ENCODE peak calls at places on chromosomes 3 and 15, in six cellular contexts. R is HCT116, V is neural progenitor cell, E is astrocyte, K is IMR-90, Z is trophoblast cell. H is an unnamed sample.

GRCh38 chr15:61794276-61794675 is 266.0 kb downstream of the VPS13C start:
- DNase-seq in R (no peak), V (no peak), E (no peak), K (no peak), Z (no peak), H (no peak)

GRCh38 chr3:58047806-58048205 is 39.6 kb downstream of the FLNB start:
- DNase-seq in R (no peak), V (no peak), E (peak), K (peak), Z (peak), H (peak)

GRCh38 chr15:94229591-94230365 is 1.6 kb upstream of the MCTP2 start:
- DNase-seq in R (no peak), V (no peak), E (no peak), K (no peak), Z (peak), H (no peak)

GRCh38 chr3:50370594-50370993 is 11.3 kb upstream of the TMEM115 start:
- DNase-seq in R (no peak), V (peak), E (no peak), K (peak), Z (no peak), H (no peak)

GRCh38 chr3:27127195-27127594 is 242.0 kb downstream of the NEK10 start:
- DNase-seq in R (no peak), V (no peak), E (no peak), K (no peak), Z (no peak), H (no peak)

GRCh38 chr3:70822777-70823176 is 510.3 kb upstream of the MDFIC2 start:
- DNase-seq in R (no peak), V (no peak), E (no peak), K (no peak), Z (no peak), H (no peak)

GRCh38 chr3:107845355-107846281 is 245.2 kb downstream of the CD47 start:
- DNase-seq in R (no peak), V (no peak), E (no peak), K (peak), Z (no peak), H (peak)

GRCh38 chr3:101065962-101066361 is 72.7 kb upstream of the ABI3BP start:
- DNase-seq in R (no peak), V (no peak), E (peak), K (peak), Z (no peak), H (peak)

GRCh38 chr15:35460616-35461015 is 85.3 kb downstream of the DPH6 start:
- DNase-seq in R (no peak), V (no peak), E (no peak), K (no peak), Z (peak), H (no peak)

GRCh38 chr3:62370112-62371031 is 3.0 kb downstream of the FEZF2 start:
- DNase-seq in R (no peak), V (peak), E (no peak), K (no peak), Z (no peak), H (no peak)

GRCh38 chr3:11034297-11035000 is 41.9 kb downstream of the SLC6A1 start:
- DNase-seq in R (no peak), V (peak), E (no peak), K (no peak), Z (no peak), H (no peak)

GRCh38 chr3:73255609-73256029 is 194.2 kb downstream of the EBLN2 start:
- DNase-seq in R (no peak), V (no peak), E (peak), K (peak), Z (peak), H (peak)

GRCh38 chr15:101387591-101387990 is 92.5 kb upstream of the SNRPA1 start:
- DNase-seq in R (no peak), V (no peak), E (no peak), K (no peak), Z (no peak), H (no peak)

GRCh38 chr3:71127463-71128243 is 455.9 kb downstream of the FOXP1 start:
- DNase-seq in R (no peak), V (no peak), E (peak), K (peak), Z (no peak), H (peak)

GRCh38 chr15:90871097-90871715 is 2.8 kb downstream of the FURIN start:
- DNase-seq in R (no peak), V (peak), E (no peak), K (no peak), Z (no peak), H (peak)

GRCh38 chr3:10707089-10707983 is 108.7 kb upstream of the SLC6A11 start:
- DNase-seq in R (no peak), V (peak), E (no peak), K (no peak), Z (no peak), H (no peak)

GRCh38 chr15:40098489-40099261 is 10.0 kb downstream of the BMF start:
- DNase-seq in R (no peak), V (no peak), E (peak), K (peak), Z (peak), H (peak)

GRCh38 chr3:179071161-179071568 is 444 bp downstream of the ZMAT3 start:
- DNase-seq in R (no peak), V (no peak), E (peak), K (peak), Z (peak), H (peak)

GRCh38 chr15:36130641-36131310 is 448.6 kb upstream of the CDIN1 start:
- DNase-seq in R (no peak), V (no peak), E (no peak), K (no peak), Z (no peak), H (peak)

GRCh38 chr3:115788921-115789470 is 165.7 kb downstream of the GAP43 start:
- DNase-seq in R (peak), V (no peak), E (peak), K (peak), Z (peak), H (peak)

GRCh38 chr15:48395532-48396011 is 64.3 kb downstream of the DUT start:
- DNase-seq in R (no peak), V (no peak), E (peak), K (peak), Z (no peak), H (peak)

GRCh38 chr3:127325630-127325961 is 37.8 kb upstream of the PRR20G start:
- DNase-seq in R (no peak), V (no peak), E (peak), K (no peak), Z (no peak), H (peak)

GRCh38 chr15:41904487-41905359 is 10.9 kb upstream of the SPTBN5 start:
- DNase-seq in R (peak), V (peak), E (no peak), K (peak), Z (peak), H (no peak)

GRCh38 chr15:43889072-43889471 is 62.3 kb downstream of the WDR76 start:
- DNase-seq in R (no peak), V (no peak), E (no peak), K (no peak), Z (no peak), H (no peak)

GRCh38 chr3:89851974-89852621 is 744.7 kb downstream of the EPHA3 start:
- DNase-seq in R (no peak), V (peak), E (peak), K (peak), Z (no peak), H (peak)

GRCh38 chr15:42038401-42038800 is 17.6 kb upstream of the PLA2G4E start:
- DNase-seq in R (no peak), V (no peak), E (no peak), K (no peak), Z (no peak), H (no peak)

GRCh38 chr15:67003586-67003985 is 61.8 kb upstream of the SMAD3 start:
- DNase-seq in R (no peak), V (no peak), E (peak), K (peak), Z (peak), H (peak)

GRCh38 chr3:79467721-79468120 is 300.1 kb downstream of the ROBO1 start:
- DNase-seq in R (no peak), V (no peak), E (peak), K (no peak), Z (no peak), H (no peak)

GRCh38 chr3:151974067-151974466 is 100.6 kb downstream of the SUCNR1 start:
- DNase-seq in R (no peak), V (peak), E (peak), K (peak), Z (peak), H (peak)

GRCh38 chr3:46846624-46847542 is 16.4 kb downstream of the MYL3 start:
- DNase-seq in R (no peak), V (no peak), E (no peak), K (no peak), Z (no peak), H (no peak)

GRCh38 chr3:46845860-46846623 is 17.2 kb downstream of the MYL3 start:
- DNase-seq in R (no peak), V (peak), E (peak), K (peak), Z (peak), H (peak)

GRCh38 chr3:46844851-46845250 is 18.4 kb downstream of the MYL3 start:
- DNase-seq in R (no peak), V (peak), E (no peak), K (no peak), Z (no peak), H (peak)

GRCh38 chr3:46844397-46844796 is 18.8 kb downstream of the MYL3 start:
- DNase-seq in R (no peak), V (no peak), E (no peak), K (no peak), Z (no peak), H (no peak)

DNA sequence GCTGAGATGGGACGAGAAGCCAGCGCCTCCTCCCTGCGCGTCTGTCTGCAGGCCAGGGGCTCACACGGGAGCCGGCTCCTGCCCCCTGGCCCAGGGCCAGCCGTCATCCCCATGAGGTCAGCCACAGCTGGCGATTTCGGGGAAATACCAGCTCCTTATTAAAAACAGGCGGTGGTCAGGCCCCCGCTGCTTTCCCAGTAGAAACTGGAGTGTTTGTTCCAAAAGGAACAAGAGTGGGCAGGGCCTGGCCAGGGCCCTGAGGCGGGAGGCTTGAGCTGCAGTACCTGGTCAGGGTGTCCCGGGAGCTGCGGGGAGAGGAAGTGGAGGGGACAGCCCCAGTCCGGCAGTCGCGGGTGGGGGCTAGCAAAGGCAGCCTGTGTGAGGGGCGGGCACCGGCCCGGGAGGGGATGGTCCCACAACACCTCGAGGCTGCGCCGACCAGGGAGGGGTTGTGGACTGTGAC is 17.8 kb downstream of the MYL3 start:
- DNase-seq in R (no peak), V (peak), E (peak), K (peak), Z (peak), H (peak)
- H3K9ac ChIP-seq in R (no peak), V (no peak), E (peak), K (peak), Z (peak), H (peak)

DNA sequence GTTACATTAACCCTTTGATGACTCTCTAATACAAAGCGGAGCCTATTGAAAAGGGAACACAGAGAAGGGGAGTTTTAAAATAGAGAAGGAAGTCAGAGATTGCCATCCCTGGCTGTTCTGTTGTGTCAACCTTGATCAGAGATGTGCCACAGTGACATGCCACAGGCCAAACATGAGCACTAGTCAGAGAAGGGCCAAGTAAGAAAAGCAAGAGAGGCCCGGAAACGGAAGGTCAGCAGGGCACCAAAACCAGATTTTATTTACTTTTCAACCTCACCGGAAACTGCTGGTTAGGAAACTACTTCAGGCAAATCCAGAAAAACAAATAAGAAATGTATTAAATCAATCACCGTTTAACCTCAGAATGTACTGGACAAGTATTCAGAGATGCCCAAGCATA is 171.8 kb downstream of the ALCAM start:
- DNase-seq in R (no peak), V (no peak), E (no peak), K (no peak), Z (no peak), H (no peak)
- H2AFZ ChIP-seq in R (no peak), V (no peak), E (no peak), K (no peak), Z (no peak), H (no peak)

GRCh38 chr3:114350690-114351089 is 56.9 kb downstream of the TIGIT start:
- DNase-seq in R (no peak), V (no peak), E (no peak), K (no peak), Z (no peak), H (no peak)

GRCh38 chr3:114356084-114357009 is 62.5 kb downstream of the TIGIT start:
- DNase-seq in R (no peak), V (peak), E (no peak), K (no peak), Z (no peak), H (no peak)

GRCh38 chr3:114351123-114351821 is 57.4 kb downstream of the TIGIT start:
- DNase-seq in R (no peak), V (no peak), E (no peak), K (no peak), Z (peak), H (no peak)

GRCh38 chr3:114350271-114350670 is 56.4 kb downstream of the TIGIT start:
- DNase-seq in R (no peak), V (no peak), E (no peak), K (no peak), Z (no peak), H (no peak)

GRCh38 chr3:114351822-114352145 is 58.0 kb downstream of the TIGIT start:
- DNase-seq in R (no peak), V (no peak), E (no peak), K (no peak), Z (peak), H (no peak)
- H3K9ac ChIP-seq in R (no peak), V (no peak), E (no peak), K (no peak), Z (no peak), H (no peak)

GRCh38 chr3:98732239-98733054 is 30.7 kb upstream of the ST3GAL6 start:
- DNase-seq in R (peak), V (peak), E (peak), K (no peak), Z (no peak), H (peak)

GRCh38 chr3:98734737-98735136 is 28.4 kb upstream of the ST3GAL6 start:
- DNase-seq in R (no peak), V (no peak), E (peak), K (no peak), Z (peak), H (peak)

GRCh38 chr3:98734311-98734710 is 28.8 kb upstream of the ST3GAL6 start:
- DNase-seq in R (no peak), V (no peak), E (no peak), K (no peak), Z (no peak), H (no peak)

GRCh38 chr3:98733055-98733777 is 29.9 kb upstream of the ST3GAL6 start:
- DNase-seq in R (no peak), V (peak), E (peak), K (no peak), Z (no peak), H (peak)

DNA sequence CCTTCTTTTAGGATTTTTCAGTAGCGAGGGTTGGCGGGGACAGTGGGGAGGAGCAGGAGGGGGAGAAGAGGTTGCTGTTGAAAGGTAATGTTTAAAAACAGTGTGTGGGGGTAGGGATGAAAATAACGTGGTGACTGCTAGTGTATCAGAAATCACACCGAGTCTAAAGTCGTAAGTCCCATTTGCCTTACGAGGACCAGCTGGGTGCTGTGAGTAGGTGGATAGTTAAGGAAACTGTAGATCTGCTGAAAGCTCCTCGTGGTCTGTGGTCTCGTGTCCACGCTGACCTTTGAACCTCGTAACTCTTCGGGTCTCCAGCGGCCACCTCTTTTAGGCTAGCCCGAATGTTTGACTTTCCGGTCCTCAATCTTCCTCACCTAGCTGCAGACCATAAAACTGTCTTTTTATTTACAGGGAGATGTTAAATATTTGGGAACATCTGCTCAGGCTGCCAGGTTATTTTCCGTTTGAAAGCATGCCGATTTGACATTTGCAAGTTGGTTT is 29.3 kb upstream of the ST3GAL6 start:
- DNase-seq in R (no peak), V (peak), E (peak), K (no peak), Z (no peak), H (peak)
- H2AFZ ChIP-seq in R (peak), V (peak), E (peak), K (peak), Z (peak), H (peak)

DNA sequence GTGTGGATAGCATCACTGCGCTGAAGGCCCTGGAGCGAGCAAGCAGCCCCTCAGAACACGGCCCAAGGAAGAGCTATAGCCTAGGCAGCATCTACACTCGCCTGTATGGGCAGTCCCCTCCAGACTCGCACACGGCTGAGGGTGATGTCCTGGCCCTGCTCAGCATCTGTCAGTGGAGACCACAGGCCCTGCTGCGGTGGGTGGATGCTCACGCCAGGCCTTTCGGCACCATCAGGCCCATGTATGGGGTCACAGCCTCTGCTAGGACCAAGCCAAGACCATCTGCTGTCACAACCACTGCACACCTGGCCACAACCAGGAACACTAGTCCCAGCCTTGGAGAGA is 20.5 kb downstream of the ATRIP start:
- DNase-seq in R (no peak), V (no peak), E (no peak), K (no peak), Z (no peak), H (no peak)
- H3K9ac ChIP-seq in R (peak), V (no peak), E (peak), K (peak), Z (no peak), H (peak)

DNA sequence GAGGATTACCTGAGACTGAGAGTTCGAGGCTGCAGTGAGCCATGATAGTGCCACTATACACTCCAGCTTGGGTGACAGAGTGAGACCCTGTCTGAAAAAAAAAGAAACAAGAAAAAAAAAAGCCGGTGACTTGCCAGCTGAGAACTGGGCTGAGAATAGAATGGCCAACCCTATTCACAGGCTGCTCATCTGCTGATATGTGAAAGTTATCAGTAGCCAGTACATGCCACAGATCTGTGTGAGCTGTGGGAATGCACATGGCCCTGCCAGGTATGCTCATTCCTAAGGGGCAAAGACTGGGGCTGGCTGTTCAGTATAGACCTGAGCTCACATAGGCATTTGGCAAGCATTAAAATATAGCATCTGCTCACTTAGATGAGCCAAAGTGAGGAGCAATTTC is 30.9 kb downstream of the IL20RB start:
- DNase-seq in R (no peak), V (no peak), E (no peak), K (no peak), Z (no peak), H (no peak)
- H2AFZ ChIP-seq in R (no peak), V (no peak), E (no peak), K (no peak), Z (no peak), H (no peak)

H was measured in fibroblast of lung.